ENCODE peak calls at places on chromosomes 5 and 9, in five cellular contexts. One of them, this sample, is unnamed.

GRCh38 chr5:160769264-160769663 is 82.7 kb downstream of the ATP10B start:
- DNase-seq in psoas muscle: no peak
- DNase-seq in CD8-positive, alpha-beta T cell: no peak
- DNase-seq in esophagus squamous epithelium: no peak
- DNase-seq in lower lobe of right lung: no peak
- DNase-seq in this sample: no peak

GRCh38 chr5:117188207-117188606 is 613.6 kb upstream of the SEMA6A start:
- DNase-seq in psoas muscle: no peak
- DNase-seq in CD8-positive, alpha-beta T cell: no peak
- DNase-seq in lower lobe of right lung: no peak
- DNase-seq in esophagus squamous epithelium: no peak
- DNase-seq in this sample: no peak

GRCh38 chr5:8600843-8601242 is 731.9 kb downstream of the MTRR start:
- DNase-seq in esophagus squamous epithelium: no peak
- DNase-seq in psoas muscle: no peak
- DNase-seq in CD8-positive, alpha-beta T cell: no peak
- DNase-seq in lower lobe of right lung: no peak
- DNase-seq in this sample: no peak

GRCh38 chr9:78325343-78325742 is 28.4 kb downstream of the PSAT1 start:
- DNase-seq in lower lobe of right lung: no peak
- DNase-seq in esophagus squamous epithelium: no peak
- DNase-seq in CD8-positive, alpha-beta T cell: no peak
- DNase-seq in psoas muscle: no peak
- DNase-seq in this sample: peak; percentile 11

GRCh38 chr5:126866837-126867236 is 89.9 kb downstream of the LMNB1 start:
- DNase-seq in psoas muscle: no peak
- DNase-seq in CD8-positive, alpha-beta T cell: no peak
- DNase-seq in lower lobe of right lung: no peak
- DNase-seq in esophagus squamous epithelium: no peak
- DNase-seq in this sample: no peak

GRCh38 chr5:142325677-142326479 is 1.1 kb upstream of the SPRY4 start:
- DNase-seq in lower lobe of right lung: peak; percentile 73
- DNase-seq in CD8-positive, alpha-beta T cell: no peak
- DNase-seq in esophagus squamous epithelium: no peak
- DNase-seq in psoas muscle: no peak
- DNase-seq in this sample: no peak

GRCh38 chr9:93204470-93205043 is 20.6 kb downstream of the WNK2 start:
- DNase-seq in lower lobe of right lung: peak; percentile 10
- DNase-seq in CD8-positive, alpha-beta T cell: no peak
- DNase-seq in psoas muscle: peak; percentile 52
- DNase-seq in esophagus squamous epithelium: no peak
- DNase-seq in this sample: no peak

GRCh38 chr5:148455055-148455675 is 71.4 kb downstream of the FBXO38 start:
- DNase-seq in psoas muscle: no peak
- DNase-seq in esophagus squamous epithelium: no peak
- DNase-seq in lower lobe of right lung: no peak
- DNase-seq in CD8-positive, alpha-beta T cell: no peak
- DNase-seq in this sample: no peak

GRCh38 chr5:10018211-10018610 is 231.5 kb downstream of the ATPSCKMT start:
- DNase-seq in lower lobe of right lung: no peak
- DNase-seq in esophagus squamous epithelium: no peak
- DNase-seq in CD8-positive, alpha-beta T cell: no peak
- DNase-seq in psoas muscle: no peak
- DNase-seq in this sample: no peak

GRCh38 chr5:643351-643801 is 31.2 kb downstream of the CEP72 start:
- DNase-seq in esophagus squamous epithelium: no peak
- DNase-seq in CD8-positive, alpha-beta T cell: no peak
- DNase-seq in lower lobe of right lung: peak; percentile 36
- DNase-seq in psoas muscle: peak; percentile 34
- DNase-seq in this sample: no peak

GRCh38 chr5:160081495-160081894 is 37.8 kb downstream of the PWWP2A start:
- DNase-seq in esophagus squamous epithelium: no peak
- DNase-seq in CD8-positive, alpha-beta T cell: no peak
- DNase-seq in psoas muscle: no peak
- DNase-seq in lower lobe of right lung: no peak
- DNase-seq in this sample: no peak

GRCh38 chr9:136787690-136788400 is 3.3 kb upstream of the TMEM141 start:
- DNase-seq in psoas muscle: peak; percentile 77
- DNase-seq in lower lobe of right lung: peak; percentile 75
- DNase-seq in esophagus squamous epithelium: no peak
- DNase-seq in CD8-positive, alpha-beta T cell: peak; percentile 74
- DNase-seq in this sample: peak; percentile 46

GRCh38 chr9:85108806-85109205 is 439.3 kb downstream of the NTRK2 start:
- DNase-seq in esophagus squamous epithelium: no peak
- DNase-seq in CD8-positive, alpha-beta T cell: no peak
- DNase-seq in lower lobe of right lung: no peak
- DNase-seq in psoas muscle: no peak
- DNase-seq in this sample: no peak

GRCh38 chr9:124179196-124180071 is 78.3 kb upstream of the NEK6 start:
- DNase-seq in esophagus squamous epithelium: no peak
- DNase-seq in lower lobe of right lung: no peak
- DNase-seq in CD8-positive, alpha-beta T cell: no peak
- DNase-seq in psoas muscle: no peak
- DNase-seq in this sample: no peak

GRCh38 chr9:121651295-121652036 is at the start of gene DAB2IP:
- DNase-seq in lower lobe of right lung: no peak
- DNase-seq in CD8-positive, alpha-beta T cell: no peak
- DNase-seq in esophagus squamous epithelium: no peak
- DNase-seq in psoas muscle: peak; percentile 77
- DNase-seq in this sample: peak; percentile 51

GRCh38 chr5:14557840-14558239 is 23.8 kb upstream of the OTULINL start:
- DNase-seq in lower lobe of right lung: no peak
- DNase-seq in esophagus squamous epithelium: no peak
- DNase-seq in CD8-positive, alpha-beta T cell: no peak
- DNase-seq in psoas muscle: no peak
- DNase-seq in this sample: no peak

GRCh38 chr5:114101153-114101552 is 260.7 kb upstream of the KCNN2 start:
- DNase-seq in CD8-positive, alpha-beta T cell: no peak
- DNase-seq in psoas muscle: no peak
- DNase-seq in esophagus squamous epithelium: no peak
- DNase-seq in lower lobe of right lung: no peak
- DNase-seq in this sample: no peak

GRCh38 chr5:161686149-161686548 is 628 bp downstream of the GABRA6 start:
- DNase-seq in lower lobe of right lung: no peak
- DNase-seq in esophagus squamous epithelium: no peak
- DNase-seq in CD8-positive, alpha-beta T cell: no peak
- DNase-seq in psoas muscle: no peak
- DNase-seq in this sample: no peak

GRCh38 chr5:147935032-147935431 is 28.7 kb upstream of the C5orf46 start:
- DNase-seq in psoas muscle: no peak
- DNase-seq in CD8-positive, alpha-beta T cell: no peak
- DNase-seq in esophagus squamous epithelium: no peak
- DNase-seq in lower lobe of right lung: no peak
- DNase-seq in this sample: no peak

GRCh38 chr5:14413331-14413750 is 168.3 kb upstream of the OTULINL start:
- DNase-seq in psoas muscle: no peak
- DNase-seq in esophagus squamous epithelium: no peak
- DNase-seq in lower lobe of right lung: no peak
- DNase-seq in CD8-positive, alpha-beta T cell: peak; percentile 62
- DNase-seq in this sample: no peak

GRCh38 chr5:51201024-51201423 is 182.2 kb upstream of the ISL1 start:
- DNase-seq in psoas muscle: no peak
- DNase-seq in CD8-positive, alpha-beta T cell: no peak
- DNase-seq in lower lobe of right lung: no peak
- DNase-seq in esophagus squamous epithelium: no peak
- DNase-seq in this sample: no peak

GRCh38 chr5:135236951-135237791 is 161.9 kb downstream of the MACROH2A1 start:
- DNase-seq in lower lobe of right lung: no peak
- DNase-seq in CD8-positive, alpha-beta T cell: no peak
- DNase-seq in psoas muscle: no peak
- DNase-seq in esophagus squamous epithelium: no peak
- DNase-seq in this sample: no peak

GRCh38 chr5:161400583-161400982 is 145.9 kb downstream of the GABRB2 start:
- DNase-seq in CD8-positive, alpha-beta T cell: no peak
- DNase-seq in esophagus squamous epithelium: no peak
- DNase-seq in psoas muscle: no peak
- DNase-seq in lower lobe of right lung: no peak
- DNase-seq in this sample: no peak

GRCh38 chr5:113271015-113271414 is 163.8 kb downstream of the TSSK1B start:
- DNase-seq in lower lobe of right lung: no peak
- DNase-seq in CD8-positive, alpha-beta T cell: no peak
- DNase-seq in psoas muscle: no peak
- DNase-seq in esophagus squamous epithelium: no peak
- DNase-seq in this sample: no peak

GRCh38 chr9:130184983-130185382 is 12.8 kb downstream of the NCS1 start:
- DNase-seq in esophagus squamous epithelium: no peak
- DNase-seq in lower lobe of right lung: no peak
- DNase-seq in psoas muscle: no peak
- DNase-seq in CD8-positive, alpha-beta T cell: no peak
- DNase-seq in this sample: no peak

GRCh38 chr5:143199843-143200242 is 203.6 kb downstream of the NR3C1 start:
- DNase-seq in CD8-positive, alpha-beta T cell: no peak
- DNase-seq in psoas muscle: no peak
- DNase-seq in lower lobe of right lung: no peak
- DNase-seq in esophagus squamous epithelium: no peak
- DNase-seq in this sample: no peak

GRCh38 chr5:142680605-142681259 is 5.2 kb downstream of the FGF1 start:
- DNase-seq in esophagus squamous epithelium: no peak
- DNase-seq in lower lobe of right lung: no peak
- DNase-seq in psoas muscle: no peak
- DNase-seq in CD8-positive, alpha-beta T cell: no peak
- DNase-seq in this sample: no peak

GRCh38 chr5:151012857-151013256 is 7.5 kb upstream of the GPX3 start:
- DNase-seq in esophagus squamous epithelium: no peak
- DNase-seq in psoas muscle: no peak
- DNase-seq in lower lobe of right lung: no peak
- DNase-seq in CD8-positive, alpha-beta T cell: no peak
- DNase-seq in this sample: no peak

GRCh38 chr5:40410231-40410861 is 269.4 kb upstream of the PTGER4 start:
- DNase-seq in esophagus squamous epithelium: no peak
- DNase-seq in lower lobe of right lung: no peak
- DNase-seq in CD8-positive, alpha-beta T cell: peak; percentile 69
- DNase-seq in psoas muscle: no peak
- DNase-seq in this sample: no peak

GRCh38 chr5:96219580-96220281 is 213.3 kb downstream of the PCSK1 start:
- DNase-seq in psoas muscle: no peak
- DNase-seq in lower lobe of right lung: no peak
- DNase-seq in esophagus squamous epithelium: no peak
- DNase-seq in CD8-positive, alpha-beta T cell: no peak
- DNase-seq in this sample: no peak

GRCh38 chr5:68333649-68334549 is 118.3 kb downstream of the PIK3R1 start:
- DNase-seq in psoas muscle: no peak
- DNase-seq in lower lobe of right lung: no peak
- DNase-seq in esophagus squamous epithelium: no peak
- DNase-seq in CD8-positive, alpha-beta T cell: no peak
- DNase-seq in this sample: no peak

GRCh38 chr5:68334550-68334880 is 119.0 kb downstream of the PIK3R1 start:
- DNase-seq in psoas muscle: no peak
- DNase-seq in lower lobe of right lung: no peak
- DNase-seq in esophagus squamous epithelium: no peak
- DNase-seq in CD8-positive, alpha-beta T cell: no peak
- DNase-seq in this sample: no peak

GRCh38 chr5:68336200-68336599 is 120.6 kb downstream of the PIK3R1 start:
- DNase-seq in psoas muscle: no peak
- DNase-seq in CD8-positive, alpha-beta T cell: no peak
- DNase-seq in esophagus squamous epithelium: no peak
- DNase-seq in lower lobe of right lung: no peak
- DNase-seq in this sample: no peak

GRCh38 chr5:68337235-68337634 is 121.7 kb downstream of the PIK3R1 start:
- DNase-seq in psoas muscle: no peak
- DNase-seq in CD8-positive, alpha-beta T cell: no peak
- DNase-seq in esophagus squamous epithelium: no peak
- DNase-seq in lower lobe of right lung: no peak
- DNase-seq in this sample: no peak

DNA sequence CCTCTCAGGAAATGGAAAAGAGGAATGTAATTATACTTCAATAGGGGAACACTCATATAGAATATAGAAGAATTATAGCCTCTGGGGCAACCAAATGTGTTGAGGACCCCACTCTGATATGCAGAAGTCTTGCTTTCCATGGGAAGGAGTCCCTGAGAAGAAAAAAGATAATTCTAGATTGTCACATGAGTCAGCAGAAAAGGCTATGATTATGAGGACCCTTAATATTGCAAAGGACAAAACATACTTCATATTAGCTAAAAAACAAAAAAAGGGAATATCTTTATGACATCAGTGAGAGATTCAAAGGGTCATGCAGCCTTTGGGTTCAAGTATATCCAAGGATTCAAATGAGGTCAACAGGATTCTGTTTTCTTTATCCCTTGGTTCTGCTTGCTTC is 119.5 kb downstream of the PIK3R1 start:
- DNase-seq in CD8-positive, alpha-beta T cell: no peak
- DNase-seq in lower lobe of right lung: no peak
- DNase-seq in esophagus squamous epithelium: no peak
- DNase-seq in psoas muscle: no peak
- DNase-seq in this sample: no peak
- H3K27ac ChIP-seq in CD8-positive, alpha-beta T cell: no peak overlapping the region
- H3K27ac ChIP-seq in lower lobe of right lung: no peak overlapping the region
- H3K27ac ChIP-seq in esophagus squamous epithelium: no peak overlapping the region
- H3K27ac ChIP-seq in psoas muscle: no peak overlapping the region
- H3K27ac ChIP-seq in this sample: no peak overlapping the region

GRCh38 chr5:2696156-2696807 is 55.2 kb downstream of the IRX2 start:
- DNase-seq in esophagus squamous epithelium: no peak
- DNase-seq in lower lobe of right lung: no peak
- DNase-seq in psoas muscle: no peak
- DNase-seq in CD8-positive, alpha-beta T cell: no peak
- DNase-seq in this sample: no peak
- H3K27ac ChIP-seq in esophagus squamous epithelium: no peak overlapping the region
- H3K27ac ChIP-seq in lower lobe of right lung: no peak overlapping the region
- H3K27ac ChIP-seq in psoas muscle: no peak overlapping the region
- H3K27ac ChIP-seq in CD8-positive, alpha-beta T cell: no peak overlapping the region
- H3K27ac ChIP-seq in this sample: no peak overlapping the region

DNA sequence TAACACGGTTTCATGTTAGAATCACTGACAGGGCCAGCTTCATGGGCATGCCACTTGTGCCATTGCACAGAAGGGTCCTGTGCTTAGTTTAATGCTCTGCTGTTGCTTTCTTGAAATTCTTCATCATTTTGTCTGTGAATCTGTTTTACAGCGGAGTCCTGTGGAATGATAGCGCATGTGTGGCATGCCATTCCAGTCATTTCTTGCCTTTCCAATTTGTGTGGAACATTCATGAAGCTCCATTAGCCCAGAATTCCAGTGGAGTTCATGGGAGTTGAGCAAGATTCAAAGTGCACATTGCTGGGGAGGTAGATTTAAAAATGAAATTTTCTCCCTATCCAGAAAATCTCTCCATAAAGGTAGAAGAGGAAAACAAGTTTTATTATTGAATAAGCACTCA is 43.4 kb upstream of the NREP start:
- DNase-seq in psoas muscle: no peak
- DNase-seq in esophagus squamous epithelium: no peak
- DNase-seq in lower lobe of right lung: no peak
- DNase-seq in CD8-positive, alpha-beta T cell: no peak
- DNase-seq in this sample: no peak
- H3K27ac ChIP-seq in psoas muscle: no peak overlapping the region
- H3K27ac ChIP-seq in esophagus squamous epithelium: no peak overlapping the region
- H3K27ac ChIP-seq in lower lobe of right lung: no peak overlapping the region
- H3K27ac ChIP-seq in CD8-positive, alpha-beta T cell: no peak overlapping the region
- H3K27ac ChIP-seq in this sample: no peak overlapping the region

DNA sequence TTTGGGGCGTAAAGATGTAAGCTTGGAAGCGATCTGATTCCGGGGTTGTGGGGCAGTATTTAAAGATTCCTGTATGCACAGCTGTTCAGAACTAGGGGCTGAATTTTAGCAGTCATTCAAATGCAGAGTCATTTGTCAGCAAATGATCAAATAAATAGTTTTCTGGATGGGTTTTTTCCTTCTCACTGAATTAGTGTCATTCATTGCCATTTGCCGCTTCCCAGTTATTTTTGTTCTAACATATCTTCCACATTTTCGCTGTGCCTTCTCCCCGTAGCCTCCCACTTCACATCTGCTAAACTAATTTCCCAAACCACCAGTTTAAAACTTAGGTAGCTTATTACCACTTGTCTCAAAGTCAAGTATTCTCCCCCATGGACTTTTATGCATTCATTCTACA is 41.4 kb upstream of the CKMT2 start:
- DNase-seq in CD8-positive, alpha-beta T cell: no peak
- DNase-seq in lower lobe of right lung: no peak
- DNase-seq in psoas muscle: no peak
- DNase-seq in esophagus squamous epithelium: no peak
- DNase-seq in this sample: no peak
- H3K27ac ChIP-seq in CD8-positive, alpha-beta T cell: no peak overlapping the region
- H3K27ac ChIP-seq in lower lobe of right lung: no peak overlapping the region
- H3K27ac ChIP-seq in psoas muscle: no peak overlapping the region
- H3K27ac ChIP-seq in esophagus squamous epithelium: no peak overlapping the region
- H3K27ac ChIP-seq in this sample: no peak overlapping the region

This sample was measured in substantia nigra.